ENCODE peak calls at places on chromosome 20, in nine cellular contexts. One of them, this sample, is unnamed.

GRCh38 chr20:6164421-6165341 is 41.9 kb upstream of the FERMT1 start:
- DNase-seq in ovary: no peak
- DNase-seq in MM.1S: no peak
- DNase-seq in psoas muscle: peak
- DNase-seq in AG04450: no peak
- DNase-seq in fibroblast of lung: no peak
- DNase-seq in Peyer's patch: no peak
- DNase-seq in tibial artery: no peak
- DNase-seq in astrocyte of the spinal cord: peak
- DNase-seq in this sample: no peak

GRCh38 chr20:40982415-40983145 is 46.0 kb upstream of the TOP1 start:
- DNase-seq in ovary: no peak
- DNase-seq in MM.1S: peak
- DNase-seq in psoas muscle: no peak
- DNase-seq in AG04450: no peak
- DNase-seq in fibroblast of lung: no peak
- DNase-seq in Peyer's patch: peak
- DNase-seq in tibial artery: no peak
- DNase-seq in astrocyte of the spinal cord: no peak
- DNase-seq in this sample: no peak

GRCh38 chr20:4573564-4574355 is 147.9 kb upstream of the PRND start:
- DNase-seq in ovary: no peak
- DNase-seq in MM.1S: no peak
- DNase-seq in psoas muscle: no peak
- DNase-seq in AG04450: peak
- DNase-seq in fibroblast of lung: peak
- DNase-seq in Peyer's patch: no peak
- DNase-seq in tibial artery: no peak
- DNase-seq in astrocyte of the spinal cord: peak
- DNase-seq in this sample: peak

GRCh38 chr20:34311118-34312023 is 8.2 kb upstream of the AHCY start:
- DNase-seq in ovary: peak
- DNase-seq in MM.1S: no peak
- DNase-seq in psoas muscle: no peak
- DNase-seq in AG04450: no peak
- DNase-seq in fibroblast of lung: no peak
- DNase-seq in Peyer's patch: no peak
- DNase-seq in tibial artery: no peak
- DNase-seq in astrocyte of the spinal cord: no peak
- DNase-seq in this sample: no peak

GRCh38 chr20:6142348-6142993 is 19.6 kb upstream of the FERMT1 start:
- DNase-seq in ovary: no peak
- DNase-seq in MM.1S: peak
- DNase-seq in psoas muscle: no peak
- DNase-seq in AG04450: peak
- DNase-seq in fibroblast of lung: peak
- DNase-seq in Peyer's patch: peak
- DNase-seq in tibial artery: peak
- DNase-seq in astrocyte of the spinal cord: peak
- DNase-seq in this sample: peak

GRCh38 chr20:50312682-50313187 is 122.1 kb downstream of the CEBPB start:
- DNase-seq in ovary: peak
- DNase-seq in MM.1S: no peak
- DNase-seq in psoas muscle: peak
- DNase-seq in AG04450: no peak
- DNase-seq in fibroblast of lung: peak
- DNase-seq in Peyer's patch: no peak
- DNase-seq in tibial artery: peak
- DNase-seq in astrocyte of the spinal cord: peak
- DNase-seq in this sample: no peak

GRCh38 chr20:41086402-41087324 is 50.7 kb upstream of the PLCG1 start:
- DNase-seq in ovary: no peak
- DNase-seq in MM.1S: no peak
- DNase-seq in psoas muscle: no peak
- DNase-seq in AG04450: no peak
- DNase-seq in fibroblast of lung: no peak
- DNase-seq in Peyer's patch: no peak
- DNase-seq in tibial artery: no peak
- DNase-seq in astrocyte of the spinal cord: no peak
- DNase-seq in this sample: no peak

GRCh38 chr20:24334830-24335229 is 134.6 kb upstream of the SYNDIG1 start:
- DNase-seq in ovary: no peak
- DNase-seq in MM.1S: no peak
- DNase-seq in psoas muscle: no peak
- DNase-seq in AG04450: no peak
- DNase-seq in fibroblast of lung: no peak
- DNase-seq in Peyer's patch: no peak
- DNase-seq in tibial artery: no peak
- DNase-seq in astrocyte of the spinal cord: no peak
- DNase-seq in this sample: no peak

GRCh38 chr20:38286586-38287502 is 17.1 kb upstream of the BPI start:
- DNase-seq in ovary: peak
- DNase-seq in MM.1S: no peak
- DNase-seq in psoas muscle: no peak
- DNase-seq in AG04450: no peak
- DNase-seq in fibroblast of lung: no peak
- DNase-seq in Peyer's patch: no peak
- DNase-seq in tibial artery: no peak
- DNase-seq in astrocyte of the spinal cord: peak
- DNase-seq in this sample: no peak

GRCh38 chr20:5159928-5160327 is 33.1 kb downstream of the CDS2 start:
- DNase-seq in ovary: no peak
- DNase-seq in MM.1S: no peak
- DNase-seq in psoas muscle: no peak
- DNase-seq in AG04450: no peak
- DNase-seq in fibroblast of lung: no peak
- DNase-seq in Peyer's patch: no peak
- DNase-seq in tibial artery: no peak
- DNase-seq in astrocyte of the spinal cord: no peak
- DNase-seq in this sample: no peak

GRCh38 chr20:61173966-61174725 is 77.9 kb upstream of the CDH4 start:
- DNase-seq in ovary: no peak
- DNase-seq in MM.1S: no peak
- DNase-seq in psoas muscle: no peak
- DNase-seq in AG04450: no peak
- DNase-seq in fibroblast of lung: no peak
- DNase-seq in Peyer's patch: no peak
- DNase-seq in tibial artery: no peak
- DNase-seq in astrocyte of the spinal cord: no peak
- DNase-seq in this sample: no peak

GRCh38 chr20:46894971-46895905 is 595 bp downstream of the EYA2 start:
- DNase-seq in ovary: no peak
- DNase-seq in MM.1S: no peak
- DNase-seq in psoas muscle: peak
- DNase-seq in AG04450: no peak
- DNase-seq in fibroblast of lung: peak
- DNase-seq in Peyer's patch: no peak
- DNase-seq in tibial artery: peak
- DNase-seq in astrocyte of the spinal cord: peak
- DNase-seq in this sample: no peak

GRCh38 chr20:46893051-46893450 is 1.6 kb upstream of the EYA2 start:
- DNase-seq in ovary: no peak
- DNase-seq in MM.1S: no peak
- DNase-seq in psoas muscle: no peak
- DNase-seq in AG04450: no peak
- DNase-seq in fibroblast of lung: no peak
- DNase-seq in Peyer's patch: no peak
- DNase-seq in tibial artery: no peak
- DNase-seq in astrocyte of the spinal cord: no peak
- DNase-seq in this sample: no peak

GRCh38 chr20:46895906-46896242 is 1.2 kb downstream of the EYA2 start:
- DNase-seq in ovary: no peak
- DNase-seq in MM.1S: no peak
- DNase-seq in psoas muscle: no peak
- DNase-seq in AG04450: no peak
- DNase-seq in fibroblast of lung: no peak
- DNase-seq in Peyer's patch: no peak
- DNase-seq in tibial artery: no peak
- DNase-seq in astrocyte of the spinal cord: no peak
- DNase-seq in this sample: no peak

GRCh38 chr20:46893877-46894578 is 615 bp upstream of the EYA2 start:
- DNase-seq in ovary: no peak
- DNase-seq in MM.1S: no peak
- DNase-seq in psoas muscle: no peak
- DNase-seq in AG04450: no peak
- DNase-seq in fibroblast of lung: no peak
- DNase-seq in Peyer's patch: no peak
- DNase-seq in tibial artery: no peak
- DNase-seq in astrocyte of the spinal cord: no peak
- DNase-seq in this sample: no peak

GRCh38 chr20:46894579-46894958 is at the start of gene EYA2:
- DNase-seq in ovary: no peak
- DNase-seq in MM.1S: no peak
- DNase-seq in psoas muscle: peak
- DNase-seq in AG04450: no peak
- DNase-seq in fibroblast of lung: no peak
- DNase-seq in Peyer's patch: no peak
- DNase-seq in tibial artery: no peak
- DNase-seq in astrocyte of the spinal cord: no peak
- DNase-seq in this sample: no peak
- H3K4me3 ChIP-seq in ovary: peak
- H3K4me3 ChIP-seq in MM.1S: no peak
- H3K4me3 ChIP-seq in psoas muscle: peak
- H3K4me3 ChIP-seq in AG04450: peak
- H3K4me3 ChIP-seq in fibroblast of lung: no peak
- H3K4me3 ChIP-seq in Peyer's patch: peak
- H3K4me3 ChIP-seq in tibial artery: peak
- H3K4me3 ChIP-seq in astrocyte of the spinal cord: peak
- H3K4me3 ChIP-seq in this sample: peak

GRCh38 chr20:62875419-62876355 is 14.1 kb upstream of the TCFL5 start:
- DNase-seq in ovary: peak
- DNase-seq in MM.1S: no peak
- DNase-seq in psoas muscle: peak
- DNase-seq in AG04450: peak
- DNase-seq in fibroblast of lung: peak
- DNase-seq in Peyer's patch: no peak
- DNase-seq in tibial artery: peak
- DNase-seq in astrocyte of the spinal cord: peak
- DNase-seq in this sample: peak

GRCh38 chr20:62873280-62873679 is 11.7 kb upstream of the TCFL5 start:
- DNase-seq in ovary: no peak
- DNase-seq in MM.1S: no peak
- DNase-seq in psoas muscle: no peak
- DNase-seq in AG04450: no peak
- DNase-seq in fibroblast of lung: no peak
- DNase-seq in Peyer's patch: no peak
- DNase-seq in tibial artery: no peak
- DNase-seq in astrocyte of the spinal cord: no peak
- DNase-seq in this sample: no peak

GRCh38 chr20:62872863-62873261 is 11.2 kb upstream of the TCFL5 start:
- DNase-seq in ovary: no peak
- DNase-seq in MM.1S: no peak
- DNase-seq in psoas muscle: no peak
- DNase-seq in AG04450: no peak
- DNase-seq in fibroblast of lung: no peak
- DNase-seq in Peyer's patch: no peak
- DNase-seq in tibial artery: no peak
- DNase-seq in astrocyte of the spinal cord: no peak
- DNase-seq in this sample: no peak

GRCh38 chr20:62874745-62875344 is 13.2 kb upstream of the TCFL5 start:
- DNase-seq in ovary: no peak
- DNase-seq in MM.1S: no peak
- DNase-seq in psoas muscle: no peak
- DNase-seq in AG04450: no peak
- DNase-seq in fibroblast of lung: no peak
- DNase-seq in Peyer's patch: no peak
- DNase-seq in tibial artery: no peak
- DNase-seq in astrocyte of the spinal cord: no peak
- DNase-seq in this sample: no peak

DNA sequence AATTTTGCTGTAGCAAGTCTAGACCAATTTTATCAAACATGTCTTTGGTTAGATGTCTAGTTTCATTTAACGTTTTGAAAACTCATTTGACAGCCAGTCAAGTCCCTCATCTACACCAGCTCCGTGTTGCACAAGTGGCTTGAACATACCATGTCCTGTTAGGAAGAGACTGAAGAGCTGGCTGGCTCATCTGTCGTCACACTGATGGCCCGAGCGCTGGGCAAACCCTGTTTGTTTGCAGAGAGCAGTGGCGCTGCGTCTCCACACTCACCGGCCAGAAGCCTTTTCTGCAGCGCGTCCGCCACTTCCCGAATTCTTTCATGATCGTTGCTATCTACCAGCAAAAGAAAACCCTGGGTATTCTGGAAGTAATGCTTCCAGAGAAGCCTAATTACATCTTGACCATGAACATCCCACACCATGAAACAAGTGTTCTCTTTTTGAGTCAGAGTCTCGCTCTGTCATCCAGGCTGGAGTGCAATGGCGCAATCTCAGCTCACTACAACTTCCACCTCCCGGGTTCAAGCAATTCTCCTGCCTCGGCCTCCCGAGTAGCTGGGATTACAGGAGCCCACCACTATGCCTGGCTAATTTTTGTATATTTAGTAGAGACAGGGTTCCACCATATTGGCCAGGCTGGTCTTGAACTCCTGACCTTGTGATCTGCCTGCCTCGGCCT is 10.7 kb upstream of the TCFL5 start:
- DNase-seq in ovary: no peak
- DNase-seq in MM.1S: no peak
- DNase-seq in psoas muscle: no peak
- DNase-seq in AG04450: no peak
- DNase-seq in fibroblast of lung: no peak
- DNase-seq in Peyer's patch: no peak
- DNase-seq in tibial artery: no peak
- DNase-seq in astrocyte of the spinal cord: no peak
- DNase-seq in this sample: no peak
- TF ChIP-seq CTCF in ovary: no peak
- TF ChIP-seq CTCF in MM.1S: no peak
- TF ChIP-seq CTCF in psoas muscle: no peak
- TF ChIP-seq CTCF in AG04450: no peak
- TF ChIP-seq CTCF in fibroblast of lung: no peak
- TF ChIP-seq CTCF in Peyer's patch: no peak
- TF ChIP-seq CTCF in tibial artery: no peak
- TF ChIP-seq CTCF in astrocyte of the spinal cord: no peak
- TF ChIP-seq CTCF in this sample: no peak

GRCh38 chr20:11516448-11516847 is 401.2 kb upstream of the BTBD3 start:
- DNase-seq in ovary: no peak
- DNase-seq in MM.1S: no peak
- DNase-seq in psoas muscle: no peak
- DNase-seq in AG04450: no peak
- DNase-seq in fibroblast of lung: no peak
- DNase-seq in Peyer's patch: no peak
- DNase-seq in tibial artery: no peak
- DNase-seq in astrocyte of the spinal cord: no peak
- DNase-seq in this sample: no peak
- H3K4me3 ChIP-seq in ovary: no peak
- H3K4me3 ChIP-seq in MM.1S: no peak
- H3K4me3 ChIP-seq in psoas muscle: no peak
- H3K4me3 ChIP-seq in AG04450: no peak
- H3K4me3 ChIP-seq in fibroblast of lung: no peak
- H3K4me3 ChIP-seq in Peyer's patch: no peak
- H3K4me3 ChIP-seq in tibial artery: no peak
- H3K4me3 ChIP-seq in astrocyte of the spinal cord: no peak
- H3K4me3 ChIP-seq in this sample: no peak

DNA sequence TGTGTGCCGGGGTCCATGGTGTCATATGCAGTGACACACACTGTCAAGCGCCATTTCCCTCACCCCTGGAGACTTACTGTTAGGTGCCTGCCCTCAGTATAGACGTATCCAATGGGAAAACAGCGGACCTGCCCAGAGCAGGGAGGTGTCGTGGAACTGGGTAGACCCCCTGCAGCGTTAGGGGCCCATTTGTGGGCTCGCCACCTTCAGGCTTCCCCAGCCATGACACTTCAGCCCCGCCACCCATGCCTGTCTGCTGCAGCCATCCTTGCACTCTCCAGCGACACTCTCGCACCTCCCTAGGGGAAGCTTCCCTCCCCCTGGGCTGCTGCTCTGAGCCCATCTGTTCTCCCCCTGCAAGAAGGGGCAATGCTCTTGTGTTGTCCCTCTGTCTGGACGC is 43.2 kb downstream of the STK35 start:
- DNase-seq in ovary: no peak
- DNase-seq in MM.1S: no peak
- DNase-seq in psoas muscle: no peak
- DNase-seq in AG04450: no peak
- DNase-seq in fibroblast of lung: no peak
- DNase-seq in Peyer's patch: no peak
- DNase-seq in tibial artery: no peak
- DNase-seq in astrocyte of the spinal cord: no peak
- DNase-seq in this sample: no peak
- TF ChIP-seq CTCF in ovary: no peak
- TF ChIP-seq CTCF in MM.1S: no peak
- TF ChIP-seq CTCF in psoas muscle: no peak
- TF ChIP-seq CTCF in AG04450: no peak
- TF ChIP-seq CTCF in fibroblast of lung: no peak
- TF ChIP-seq CTCF in Peyer's patch: no peak
- TF ChIP-seq CTCF in tibial artery: no peak
- TF ChIP-seq CTCF in astrocyte of the spinal cord: no peak
- TF ChIP-seq CTCF in this sample: no peak